ENCODE peak calls at places on chromosome 18, in six cellular contexts. M is OCI-LY7, Z is nephron progenitor cell, N is A549, B is HFFc6, O is BE2C. R is an unnamed sample.

GRCh38 chr18:21458322-21458721 is 142.2 kb downstream of the ESCO1 start:
- DNase-seq in M (no peak), Z (no peak), N (no peak), B (no peak), O (no peak), R (no peak)

GRCh38 chr18:36578871-36579270 is 249.9 kb downstream of the TPGS2 start:
- DNase-seq in M (no peak), Z (no peak), N (no peak), B (no peak), O (no peak), R (no peak)

GRCh38 chr18:46141199-46141598 is 37.0 kb downstream of the HAUS1 start:
- DNase-seq in M (no peak), Z (no peak), N (no peak), B (no peak), O (no peak), R (no peak)

GRCh38 chr18:11322006-11322405 is 172.6 kb upstream of the PIEZO2 start:
- DNase-seq in M (no peak), Z (no peak), N (no peak), B (no peak), O (no peak), R (no peak)

GRCh38 chr18:52992041-52992440 is 652.0 kb downstream of the DCC start:
- DNase-seq in M (no peak), Z (no peak), N (peak; percentile 6), B (no peak), O (peak; percentile 9), R (no peak)

GRCh38 chr18:68839701-68840100 is 41.8 kb downstream of the CCDC102B start:
- DNase-seq in M (no peak), Z (no peak), N (no peak), B (peak; percentile 30), O (no peak), R (no peak)

GRCh38 chr18:64164883-64165282 is 16.0 kb upstream of the LINC00305 start:
- DNase-seq in M (no peak), Z (no peak), N (no peak), B (no peak), O (no peak), R (no peak)

GRCh38 chr18:78637442-78638402 is 341.9 kb upstream of the SALL3 start:
- DNase-seq in M (no peak), Z (no peak), N (no peak), B (no peak), O (no peak), R (no peak)

GRCh38 chr18:4510709-4511108 is 55.6 kb upstream of the DLGAP1 start:
- DNase-seq in M (peak; percentile 4), Z (no peak), N (peak; percentile 1), B (no peak), O (no peak), R (peak; percentile 27)

GRCh38 chr18:48797841-48798255 is 152.9 kb downstream of the SMAD7 start:
- DNase-seq in M (no peak), Z (peak; percentile 0), N (no peak), B (no peak), O (peak; percentile 28), R (no peak)
- TF ChIP-seq CTCF in M (no peak), Z (no peak), N (no peak), B (no peak), O (no peak), R (no peak)

DNA sequence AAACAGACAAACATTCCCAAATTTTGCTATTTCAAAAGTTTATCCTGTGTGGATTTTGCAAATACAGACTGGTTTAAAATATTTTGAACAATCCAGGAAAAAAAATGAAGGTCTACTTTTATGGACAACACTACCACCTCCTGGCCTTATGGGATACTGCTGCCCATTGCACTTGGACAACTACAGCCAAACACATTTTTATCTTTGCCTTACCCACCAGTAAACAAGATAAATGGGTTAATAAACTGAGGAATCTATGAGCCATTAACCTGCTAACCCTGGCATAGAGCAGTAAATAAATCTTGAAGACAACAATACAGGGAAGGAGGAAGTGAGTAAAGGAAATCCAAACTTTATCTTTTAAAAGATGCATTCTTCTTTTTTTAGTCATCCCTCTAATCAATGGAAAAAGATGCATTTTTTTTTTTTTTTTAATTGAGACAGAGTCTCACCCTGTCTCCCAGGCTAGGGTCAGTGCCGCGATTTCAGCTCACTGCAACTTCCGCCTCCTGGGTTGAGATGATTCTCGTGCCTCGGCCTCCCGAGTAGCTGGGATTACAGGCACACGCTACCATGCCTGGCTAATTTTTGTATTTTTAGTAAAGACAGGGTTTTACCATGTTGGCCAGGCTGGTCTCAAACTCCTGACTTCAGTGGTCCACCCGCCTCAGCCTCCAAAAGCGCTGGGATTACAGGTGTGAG is 2.1 kb upstream of the SPIRE1 start:
- DNase-seq in M (peak; percentile 47), Z (peak; percentile 47), N (peak; percentile 61), B (peak; percentile 77), O (peak; percentile 31), R (peak; percentile 65)
- TF ChIP-seq CTCF in M (peak; percentile 95), Z (peak; percentile 88), N (peak; percentile 77), B (peak; percentile 95), O (peak; percentile 74), R (peak; percentile 76)

DNA sequence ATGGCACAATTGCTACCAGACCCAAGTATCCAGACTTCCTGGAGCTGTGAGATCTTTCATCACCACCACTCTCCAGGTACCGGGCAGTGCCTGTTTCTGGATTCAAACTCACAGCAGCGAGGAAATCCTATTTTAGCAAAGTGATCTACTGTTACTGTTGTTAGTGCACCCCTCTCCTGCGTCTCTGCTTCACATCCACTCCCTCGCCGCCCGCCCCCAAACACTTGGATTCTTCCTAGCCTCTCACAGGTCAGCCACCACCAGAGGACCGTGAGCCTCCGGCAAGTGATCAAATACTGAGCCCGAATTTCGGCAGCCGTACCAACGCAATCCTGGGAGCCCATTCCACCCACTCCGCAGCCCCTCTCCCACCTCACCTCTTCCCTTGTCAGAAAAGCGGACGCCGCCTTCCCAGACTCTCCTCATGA is 519 bp downstream of the METTL4 start:
- DNase-seq in M (peak; percentile 78), Z (peak; percentile 73), N (peak; percentile 63), B (peak; percentile 73), O (peak; percentile 44), R (peak; percentile 72)
- TF ChIP-seq CTCF in M (no peak), Z (no peak), N (no peak), B (peak; percentile 21), O (no peak), R (no peak)

GRCh38 chr18:62637807-62638687 is 77.3 kb upstream of the PHLPP1 start:
- DNase-seq in M (peak; percentile 58), Z (no peak), N (peak; percentile 31), B (no peak), O (peak; percentile 21), R (peak; percentile 72)
- TF ChIP-seq CTCF in M (peak; percentile 78), Z (peak; percentile 30), N (peak; percentile 36), B (peak; percentile 77), O (peak; percentile 49), R (peak; percentile 56)

GRCh38 chr18:35183846-35184245 is 57.0 kb upstream of the ZNF397 start:
- DNase-seq in M (no peak), Z (no peak), N (no peak), B (no peak), O (no peak), R (no peak)
- TF ChIP-seq CTCF in M (no peak), Z (no peak), N (no peak), B (no peak), O (no peak), R (no peak)

GRCh38 chr18:70998490-70998889 is 709.6 kb downstream of the SOCS6 start:
- DNase-seq in M (no peak), Z (no peak), N (peak; percentile 6), B (no peak), O (no peak), R (no peak)
- TF ChIP-seq CTCF in M (no peak), Z (peak; percentile 17), N (no peak), B (no peak), O (peak; percentile 18), R (no peak)

DNA sequence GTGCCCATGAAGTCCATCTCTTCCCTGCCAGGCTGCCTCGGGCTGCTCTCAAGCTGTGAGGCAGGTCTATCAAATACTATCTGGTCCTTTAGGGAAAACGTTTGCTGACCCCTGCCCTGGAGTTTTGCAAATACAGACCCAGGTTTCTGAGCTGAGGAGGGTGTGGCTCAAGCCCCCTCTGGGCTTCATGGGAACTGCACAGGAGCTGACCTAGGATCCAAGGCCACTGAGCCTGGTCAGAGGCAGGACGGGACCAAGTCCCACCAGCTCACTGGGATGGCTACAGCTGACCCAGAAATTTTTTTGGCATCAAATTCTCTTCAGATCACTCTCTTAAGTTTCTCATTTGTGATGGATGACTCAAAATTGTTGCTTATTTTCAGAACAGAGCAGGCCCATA is 14.1 kb downstream of the ZNF516 start:
- DNase-seq in M (no peak), Z (no peak), N (no peak), B (no peak), O (no peak), R (no peak)
- TF ChIP-seq CTCF in M (no peak), Z (peak; percentile 19), N (no peak), B (peak; percentile 55), O (peak; percentile 24), R (no peak)

GRCh38 chr18:9053814-9054213 is 48.7 kb upstream of the NDUFV2 start:
- DNase-seq in M (no peak), Z (no peak), N (no peak), B (no peak), O (no peak), R (no peak)

GRCh38 chr18:9058426-9058825 is 44.1 kb upstream of the NDUFV2 start:
- DNase-seq in M (no peak), Z (no peak), N (no peak), B (no peak), O (no peak), R (no peak)

GRCh38 chr18:9055626-9056025 is 46.9 kb upstream of the NDUFV2 start:
- DNase-seq in M (no peak), Z (no peak), N (no peak), B (no peak), O (no peak), R (no peak)

GRCh38 chr18:9057646-9058045 is 44.9 kb upstream of the NDUFV2 start:
- DNase-seq in M (no peak), Z (no peak), N (no peak), B (no peak), O (no peak), R (no peak)

DNA sequence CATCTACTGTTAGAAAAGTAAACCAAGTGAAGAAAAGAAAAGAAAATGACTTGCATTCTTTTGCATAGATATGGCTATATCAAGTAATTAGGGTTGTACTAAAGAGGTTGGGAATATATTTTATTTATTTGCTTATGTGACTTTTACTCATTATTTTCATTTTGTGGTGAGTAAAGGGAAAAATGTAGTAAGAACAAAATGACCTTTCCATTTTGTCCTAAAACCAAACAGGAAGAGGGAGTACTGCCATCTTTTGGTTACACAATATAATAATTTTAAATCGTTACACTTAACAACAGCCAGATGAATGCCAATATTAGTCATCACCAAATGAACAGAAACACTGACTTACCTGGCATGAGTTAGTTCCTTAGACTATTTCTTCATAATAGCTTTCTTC is 47.3 kb upstream of the NDUFV2 start:
- DNase-seq in M (no peak), Z (no peak), N (peak; percentile 47), B (peak; percentile 76), O (no peak), R (peak; percentile 40)
- TF ChIP-seq CTCF in M (peak; percentile 78), Z (no peak), N (peak; percentile 50), B (peak; percentile 70), O (no peak), R (peak; percentile 3)

GRCh38 chr18:2337552-2338141 is 233.7 kb downstream of the METTL4 start:
- DNase-seq in M (peak; percentile 63), Z (no peak), N (peak; percentile 29), B (no peak), O (peak; percentile 23), R (peak; percentile 38)
- TF ChIP-seq CTCF in M (peak; percentile 83), Z (peak; percentile 34), N (peak; percentile 21), B (peak; percentile 80), O (peak; percentile 43), R (peak; percentile 59)